ENCODE peak calls at places on chromosomes 5 and 9, in nine cellular contexts. Q is RWPE1, P is mammary epithelial cell, N is choroid plexus epithelial cell, J is endothelial cell, G is body of pancreas, K is type B pancreatic cell, O is endothelial cell of umbilical vein, B is uterus. H is an unnamed sample.

GRCh38 chr9:104494808-104495207 is 9.3 kb upstream of the OR13F1 start:
- DNase-seq in G (no peak), B (no peak), O (no peak), J (no peak), Q (peak), K (no peak), N (peak), P (no peak), H (no peak)

GRCh38 chr5:181160-181559 is 10.1 kb upstream of the LRRC14B start:
- DNase-seq in K (no peak), O (no peak), G (no peak), J (no peak), P (no peak), N (no peak), B (no peak), Q (no peak), H (no peak)

GRCh38 chr5:172005708-172006377 is 595 bp downstream of the FBXW11 start:
- DNase-seq in P (peak), N (no peak), K (peak), B (peak), O (peak), G (peak), J (peak), Q (peak), H (peak)

GRCh38 chr9:110256142-110256391 is 240 bp downstream of the TXN start:
- DNase-seq in B (no peak), O (no peak), G (no peak), N (no peak), K (no peak), P (no peak), J (no peak), Q (no peak), H (no peak)

GRCh38 chr5:128105203-128105602 is 21.6 kb downstream of the SLC12A2 start:
- DNase-seq in B (no peak), N (no peak), P (no peak), O (no peak), K (no peak), J (no peak), G (no peak), Q (no peak), H (no peak)

GRCh38 chr9:18549772-18550171 is 75.8 kb downstream of the ADAMTSL1 start:
- DNase-seq in N (no peak), K (no peak), B (no peak), J (no peak), Q (no peak), O (no peak), G (no peak), P (peak), H (no peak)

GRCh38 chr5:33794550-33795300 is 97.1 kb downstream of the ADAMTS12 start:
- DNase-seq in K (no peak), B (no peak), N (peak), O (peak), Q (no peak), J (no peak), P (peak), G (no peak), H (no peak)

GRCh38 chr9:98770717-98771116 is 25.6 kb downstream of the ANKS6 start:
- DNase-seq in G (no peak), O (no peak), N (no peak), P (no peak), J (no peak), Q (no peak), B (no peak), K (no peak), H (no peak)

GRCh38 chr5:152634596-152634995 is 229.5 kb upstream of the NMUR2 start:
- DNase-seq in B (no peak), K (no peak), O (no peak), G (peak), N (no peak), J (peak), Q (no peak), P (no peak), H (no peak)

GRCh38 chr5:132005591-132005990 is 5.9 kb downstream of the ACSL6 start:
- DNase-seq in O (no peak), G (no peak), K (no peak), Q (no peak), N (no peak), J (no peak), B (no peak), P (no peak), H (no peak)

GRCh38 chr9:122125158-122125890 is 32.2 kb upstream of the TTLL11 start:
- DNase-seq in Q (peak), K (peak), P (peak), J (peak), O (peak), G (peak), N (peak), B (peak), H (peak)

GRCh38 chr9:119827526-119827925 is 458.3 kb upstream of the BRINP1 start:
- DNase-seq in B (no peak), P (no peak), Q (no peak), G (no peak), K (no peak), J (no peak), N (no peak), O (no peak), H (no peak)

GRCh38 chr5:67305401-67305800 is 108.8 kb upstream of the CD180 start:
- DNase-seq in N (no peak), J (no peak), G (no peak), Q (no peak), B (peak), P (no peak), O (no peak), K (no peak), H (no peak)

GRCh38 chr5:102722930-102723329 is 32.2 kb upstream of the PAM start:
- DNase-seq in K (no peak), J (no peak), Q (no peak), B (no peak), N (peak), O (no peak), P (peak), G (no peak), H (no peak)

GRCh38 chr5:119322948-119323629 is 32.7 kb upstream of the TNFAIP8 start:
- DNase-seq in G (no peak), J (no peak), B (no peak), Q (no peak), K (no peak), P (peak), N (no peak), O (peak), H (no peak)

GRCh38 chr5:135555530-135555929 is 19.8 kb upstream of the NEUROG1 start:
- DNase-seq in Q (no peak), G (no peak), P (no peak), B (no peak), N (no peak), K (no peak), J (no peak), O (no peak), H (no peak)

GRCh38 chr5:20276959-20277263 is 288.9 kb upstream of the CDH18 start:
- DNase-seq in N (no peak), J (no peak), O (no peak), P (no peak), B (no peak), G (no peak), K (no peak), Q (no peak), H (no peak)

GRCh38 chr9:83327750-83328622 is 210.2 kb downstream of the FRMD3 start:
- DNase-seq in B (no peak), G (no peak), Q (no peak), O (no peak), J (no peak), K (no peak), P (no peak), N (no peak), H (no peak)

GRCh38 chr9:83334320-83334719 is 203.9 kb downstream of the FRMD3 start:
- DNase-seq in Q (peak), N (peak), O (peak), K (peak), J (peak), G (peak), P (peak), B (peak), H (peak)

GRCh38 chr9:83327323-83327722 is 210.9 kb downstream of the FRMD3 start:
- DNase-seq in O (no peak), K (no peak), P (no peak), Q (no peak), B (no peak), N (peak), J (no peak), G (no peak), H (no peak)

DNA sequence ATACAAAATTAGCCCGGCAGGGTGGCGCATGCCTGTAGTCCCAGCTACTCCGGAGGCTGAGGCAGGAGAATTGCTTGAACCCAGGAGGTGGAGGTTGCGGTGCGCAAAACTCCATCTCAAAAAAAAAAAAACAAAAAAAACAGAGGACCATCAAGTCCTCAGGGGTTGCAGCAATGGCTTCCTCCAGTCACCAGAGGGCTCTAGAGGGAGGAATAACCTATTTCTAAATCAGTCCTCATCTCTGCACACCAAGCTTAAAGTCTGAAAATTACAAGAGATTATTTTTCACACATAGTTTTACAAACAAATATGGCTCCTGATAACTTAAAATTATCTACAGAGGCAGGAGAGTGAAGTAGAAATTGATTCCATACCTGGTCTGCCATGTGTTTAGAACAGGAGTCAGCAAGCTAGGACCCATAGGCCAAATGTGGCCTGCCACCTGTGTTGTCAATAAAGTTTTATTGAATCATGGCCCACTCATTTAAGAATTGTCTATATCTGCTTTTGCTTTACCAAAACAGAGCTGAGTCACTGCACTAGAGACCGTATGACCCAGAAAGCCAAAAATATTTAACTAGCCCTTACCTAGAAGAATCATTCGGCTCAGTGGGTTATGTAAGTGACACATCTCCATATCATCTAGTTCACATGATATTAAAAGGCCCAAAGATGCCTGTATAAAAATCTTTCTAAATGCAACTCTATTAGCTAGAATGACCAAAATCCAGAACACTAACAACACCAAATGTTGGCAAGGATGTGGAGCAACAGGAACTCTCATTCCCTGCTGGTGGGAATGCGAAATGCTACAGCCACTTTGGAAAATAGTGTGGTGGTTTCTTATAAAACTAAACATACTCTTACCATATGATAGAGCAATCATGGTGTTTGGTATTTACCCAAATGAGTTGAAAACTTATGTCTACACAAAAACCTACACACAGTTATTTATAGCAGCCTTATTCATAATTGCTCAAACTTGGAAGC is 207.7 kb downstream of the FRMD3 start:
- DNase-seq in O (no peak), B (no peak), P (no peak), K (no peak), J (no peak), G (no peak), Q (no peak), N (peak), H (no peak)
- TF ChIP-seq CTCF in O (no peak), B (no peak), P (peak), K (peak), J (no peak), G (no peak), Q (no peak), N (peak), H (no peak)

DNA sequence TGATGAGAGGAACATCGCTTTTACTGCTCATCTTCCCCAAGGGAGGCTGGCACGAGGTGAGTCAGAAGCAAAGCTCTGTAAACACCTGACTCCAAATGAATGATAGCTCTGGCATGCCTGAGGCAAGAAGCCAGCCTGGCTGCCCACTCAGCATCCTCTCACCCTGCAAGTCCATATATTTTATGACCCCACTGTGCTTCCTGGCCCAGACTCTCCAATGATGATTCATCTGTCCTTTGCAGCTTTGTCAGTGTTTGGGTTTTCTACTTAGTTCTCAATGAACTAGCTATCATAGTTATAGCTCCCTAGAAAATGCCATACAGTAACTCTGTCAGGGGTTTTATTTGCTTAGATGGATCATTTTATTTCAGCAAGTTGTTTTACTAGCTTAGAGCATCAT is 52.1 kb upstream of the FSTL4 start:
- DNase-seq in J (no peak), P (peak), K (no peak), N (peak), G (no peak), O (no peak), B (no peak), Q (peak), H (no peak)
- TF ChIP-seq CTCF in J (no peak), P (no peak), K (no peak), N (no peak), G (no peak), O (no peak), B (no peak), Q (no peak), H (no peak)

DNA sequence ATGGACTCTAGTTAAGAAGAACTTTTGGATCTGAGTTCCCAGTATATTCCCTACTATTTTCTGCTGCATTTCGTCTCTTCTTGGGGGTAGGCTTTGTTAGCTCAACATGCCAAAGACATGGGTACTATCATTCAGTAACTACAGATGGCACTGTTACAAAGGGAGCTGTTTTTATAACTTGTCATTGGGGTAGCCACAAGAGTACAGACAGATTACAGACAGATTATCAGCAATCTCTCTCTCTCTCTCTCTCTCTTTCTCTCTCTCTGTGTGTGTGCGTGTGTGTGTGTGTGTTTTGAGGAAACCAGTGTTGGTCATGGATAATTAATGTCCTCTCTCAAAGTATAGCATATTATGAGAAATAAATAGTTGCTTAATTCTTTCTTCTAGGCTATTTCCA is 116.1 kb downstream of the WDR70 start:
- DNase-seq in J (no peak), O (no peak), P (peak), N (peak), B (no peak), G (no peak), Q (no peak), K (no peak), H (no peak)
- TF ChIP-seq CTCF in J (no peak), O (no peak), P (no peak), N (peak), B (no peak), G (no peak), Q (no peak), K (no peak), H (no peak)

GRCh38 chr9:108273988-108274387 is 581.8 kb downstream of the ACTL7B start:
- DNase-seq in G (no peak), P (no peak), J (no peak), B (no peak), O (no peak), K (no peak), N (no peak), Q (no peak), H (no peak)
- TF ChIP-seq CTCF in G (no peak), P (no peak), J (no peak), B (no peak), O (no peak), K (no peak), N (no peak), Q (no peak), H (no peak)

GRCh38 chr9:83715794-83716193 is 8.0 kb upstream of the UBQLN1 start:
- DNase-seq in K (no peak), P (no peak), J (no peak), Q (no peak), N (no peak), G (no peak), O (no peak), B (no peak), H (no peak)

GRCh38 chr9:83715221-83715620 is 7.5 kb upstream of the UBQLN1 start:
- DNase-seq in O (no peak), J (no peak), Q (no peak), B (no peak), K (no peak), G (no peak), N (peak), P (no peak), H (no peak)

GRCh38 chr9:83708515-83709158 is 879 bp upstream of the UBQLN1 start:
- DNase-seq in N (peak), Q (peak), K (peak), P (peak), O (no peak), G (peak), B (peak), J (peak), H (peak)

DNA sequence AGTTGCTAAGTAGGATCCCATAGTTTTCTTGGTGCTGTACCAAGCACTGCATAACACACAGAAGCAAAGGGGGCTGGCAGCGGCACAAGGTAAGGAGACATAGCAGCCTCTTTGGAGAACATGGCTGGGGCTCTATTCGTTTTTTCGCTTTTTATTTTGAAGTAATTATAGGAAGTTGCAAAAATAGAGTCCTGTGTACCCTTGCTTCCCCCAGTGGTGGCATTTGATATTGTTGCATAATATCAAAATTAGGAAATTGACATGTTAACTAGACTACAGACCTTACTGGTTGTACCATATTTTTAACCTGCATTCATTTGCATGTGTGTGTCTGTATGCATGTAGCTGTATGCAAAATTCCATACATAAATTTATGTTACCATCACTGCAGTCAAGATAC is 6.6 kb upstream of the UBQLN1 start:
- DNase-seq in K (no peak), O (peak), N (peak), B (no peak), G (no peak), P (no peak), Q (no peak), J (no peak), H (no peak)
- TF ChIP-seq CTCF in K (peak), O (peak), N (peak), B (no peak), G (peak), P (no peak), Q (peak), J (peak), H (no peak)

GRCh38 chr9:90890146-90890545 is 88.5 kb downstream of the SYK start:
- DNase-seq in P (no peak), Q (no peak), N (no peak), O (no peak), B (no peak), K (no peak), G (no peak), J (peak), H (no peak)
- TF ChIP-seq CTCF in P (no peak), Q (no peak), N (peak), O (no peak), B (no peak), K (peak), G (no peak), J (peak), H (no peak)

GRCh38 chr5:133404724-133405123 is 207.6 kb downstream of the FSTL4 start:
- DNase-seq in N (no peak), B (no peak), O (no peak), Q (no peak), G (no peak), P (no peak), J (no peak), K (no peak), H (no peak)
- TF ChIP-seq CTCF in N (peak), B (no peak), O (no peak), Q (no peak), G (no peak), P (peak), J (no peak), K (peak), H (no peak)

GRCh38 chr9:128408963-128409431 is 11.7 kb upstream of the CERCAM start:
- DNase-seq in P (no peak), N (no peak), O (no peak), B (no peak), G (no peak), K (no peak), J (no peak), Q (no peak), H (no peak)

GRCh38 chr9:128405780-128406171 is 14.9 kb upstream of the CERCAM start:
- DNase-seq in O (no peak), P (no peak), K (peak), J (no peak), Q (no peak), G (no peak), N (no peak), B (no peak), H (no peak)

GRCh38 chr9:128404579-128404978 is 16.1 kb upstream of the CERCAM start:
- DNase-seq in N (no peak), O (no peak), K (no peak), Q (no peak), G (no peak), J (no peak), B (no peak), P (no peak), H (no peak)

GRCh38 chr9:128405077-128405779 is 15.4 kb upstream of the CERCAM start:
- DNase-seq in Q (no peak), P (no peak), O (no peak), G (no peak), B (no peak), J (no peak), N (no peak), K (peak), H (no peak)

GRCh38 chr9:128406848-128407391 is 13.7 kb upstream of the CERCAM start:
- DNase-seq in P (no peak), B (no peak), G (no peak), O (no peak), Q (no peak), N (peak), J (no peak), K (peak), H (no peak)
- TF ChIP-seq CTCF in P (no peak), B (no peak), G (no peak), O (no peak), Q (no peak), N (no peak), J (no peak), K (no peak), H (no peak)

H was measured in prostate gland.